ENCODE peak calls at places on chromosomes 3 and 15, in six cellular contexts. One of them, this sample, is unnamed.

GRCh38 chr3:179098388-179099077 is 26.9 kb upstream of the ZMAT3 start:
- DNase-seq in ovary: no peak
- DNase-seq in CD14-positive monocyte: no peak
- DNase-seq in Right ventricle myocardium superior: no peak
- DNase-seq in NCI-H2171 treated with DMSO at 0.1 percent for 48 hours: no peak
- DNase-seq in stimulated activated naive B cell treated with anti-CD40 and anti-IgM and Interleukin-4, amounts not matched to agents 10 μg/mL and 1 μg/mL and 100 μg/mL, for 72 hours: no peak
- DNase-seq in this sample: no peak

GRCh38 chr3:18236726-18237125 is 188.4 kb downstream of the SATB1 start:
- DNase-seq in ovary: no peak
- DNase-seq in NCI-H2171 treated with DMSO at 0.1 percent for 48 hours: no peak
- DNase-seq in stimulated activated naive B cell treated with anti-CD40 and anti-IgM and Interleukin-4, amounts not matched to agents 10 μg/mL and 1 μg/mL and 100 μg/mL, for 72 hours: no peak
- DNase-seq in CD14-positive monocyte: no peak
- DNase-seq in Right ventricle myocardium superior: no peak
- DNase-seq in this sample: no peak

GRCh38 chr3:78281381-78281780 is 1241.5 kb downstream of the ROBO2 start:
- DNase-seq in ovary: no peak
- DNase-seq in NCI-H2171 treated with DMSO at 0.1 percent for 48 hours: no peak
- DNase-seq in stimulated activated naive B cell treated with anti-CD40 and anti-IgM and Interleukin-4, amounts not matched to agents 10 μg/mL and 1 μg/mL and 100 μg/mL, for 72 hours: no peak
- DNase-seq in CD14-positive monocyte: no peak
- DNase-seq in Right ventricle myocardium superior: peak
- DNase-seq in this sample: no peak

GRCh38 chr3:159807137-159808028 is 181.3 kb upstream of the IL12A start:
- DNase-seq in ovary: no peak
- DNase-seq in stimulated activated naive B cell treated with anti-CD40 and anti-IgM and Interleukin-4, amounts not matched to agents 10 μg/mL and 1 μg/mL and 100 μg/mL, for 72 hours: no peak
- DNase-seq in Right ventricle myocardium superior: no peak
- DNase-seq in NCI-H2171 treated with DMSO at 0.1 percent for 48 hours: no peak
- DNase-seq in CD14-positive monocyte: no peak
- DNase-seq in this sample: no peak

GRCh38 chr3:58404396-58404795 is 29.2 kb downstream of the PDHB start:
- DNase-seq in stimulated activated naive B cell treated with anti-CD40 and anti-IgM and Interleukin-4, amounts not matched to agents 10 μg/mL and 1 μg/mL and 100 μg/mL, for 72 hours: no peak
- DNase-seq in ovary: no peak
- DNase-seq in Right ventricle myocardium superior: no peak
- DNase-seq in CD14-positive monocyte: no peak
- DNase-seq in NCI-H2171 treated with DMSO at 0.1 percent for 48 hours: no peak
- DNase-seq in this sample: no peak

GRCh38 chr3:64491843-64492242 is 196.0 kb downstream of the ADAMTS9 start:
- DNase-seq in NCI-H2171 treated with DMSO at 0.1 percent for 48 hours: no peak
- DNase-seq in CD14-positive monocyte: no peak
- DNase-seq in Right ventricle myocardium superior: no peak
- DNase-seq in ovary: no peak
- DNase-seq in stimulated activated naive B cell treated with anti-CD40 and anti-IgM and Interleukin-4, amounts not matched to agents 10 μg/mL and 1 μg/mL and 100 μg/mL, for 72 hours: no peak
- DNase-seq in this sample: no peak

GRCh38 chr15:82105458-82106205 is 59.8 kb upstream of the MEX3B start:
- DNase-seq in NCI-H2171 treated with DMSO at 0.1 percent for 48 hours: peak
- DNase-seq in Right ventricle myocardium superior: no peak
- DNase-seq in stimulated activated naive B cell treated with anti-CD40 and anti-IgM and Interleukin-4, amounts not matched to agents 10 μg/mL and 1 μg/mL and 100 μg/mL, for 72 hours: no peak
- DNase-seq in ovary: no peak
- DNase-seq in CD14-positive monocyte: no peak
- DNase-seq in this sample: no peak

GRCh38 chr3:13600950-13601691 is 52.2 kb downstream of the FBLN2 start:
- DNase-seq in CD14-positive monocyte: no peak
- DNase-seq in ovary: peak
- DNase-seq in stimulated activated naive B cell treated with anti-CD40 and anti-IgM and Interleukin-4, amounts not matched to agents 10 μg/mL and 1 μg/mL and 100 μg/mL, for 72 hours: no peak
- DNase-seq in NCI-H2171 treated with DMSO at 0.1 percent for 48 hours: no peak
- DNase-seq in Right ventricle myocardium superior: no peak
- DNase-seq in this sample: no peak

GRCh38 chr15:65626856-65627255 is 5.1 kb downstream of the SLC24A1 start:
- DNase-seq in CD14-positive monocyte: no peak
- DNase-seq in stimulated activated naive B cell treated with anti-CD40 and anti-IgM and Interleukin-4, amounts not matched to agents 10 μg/mL and 1 μg/mL and 100 μg/mL, for 72 hours: no peak
- DNase-seq in NCI-H2171 treated with DMSO at 0.1 percent for 48 hours: no peak
- DNase-seq in Right ventricle myocardium superior: no peak
- DNase-seq in ovary: no peak
- DNase-seq in this sample: no peak

GRCh38 chr15:34850121-34850520 is 54.8 kb upstream of the ACTC1 start:
- DNase-seq in stimulated activated naive B cell treated with anti-CD40 and anti-IgM and Interleukin-4, amounts not matched to agents 10 μg/mL and 1 μg/mL and 100 μg/mL, for 72 hours: no peak
- DNase-seq in NCI-H2171 treated with DMSO at 0.1 percent for 48 hours: no peak
- DNase-seq in CD14-positive monocyte: no peak
- DNase-seq in ovary: peak
- DNase-seq in Right ventricle myocardium superior: no peak
- DNase-seq in this sample: no peak

This sample was measured in substantia nigra.